ENCODE peak calls at places on chromosome 21, in five cellular contexts. Y, C, S, O and P are unnamed samples.

GRCh38 chr21:33760641-33761103 is 118.4 kb downstream of the ITSN1 start:
- DNase-seq in O (peak), C (no peak), S (peak), Y (no peak), P (no peak)

GRCh38 chr21:43269461-43269860 is 100.7 kb downstream of the CRYAA start:
- DNase-seq in Y (no peak), S (no peak), O (no peak), C (no peak), P (no peak)

GRCh38 chr21:25700741-25701140 is 34.0 kb downstream of the ATP5PF start:
- DNase-seq in Y (no peak), S (no peak), O (no peak), C (no peak), P (no peak)

GRCh38 chr21:42937960-42938580 is 12.6 kb upstream of the ERVH48-1 start:
- DNase-seq in C (no peak), Y (no peak), S (no peak), O (no peak), P (no peak)

GRCh38 chr21:42061195-42061865 is 9.8 kb upstream of the UMODL1 start:
- DNase-seq in S (no peak), C (no peak), O (no peak), Y (no peak), P (no peak)

GRCh38 chr21:34986561-34987533 is 62.3 kb downstream of the RUNX1 start:
- DNase-seq in Y (peak), O (peak), S (peak), C (peak), P (no peak)

GRCh38 chr21:45550552-45551210 is 8.4 kb upstream of the SLC19A1 start:
- DNase-seq in S (no peak), O (no peak), Y (no peak), C (no peak), P (no peak)

GRCh38 chr21:33976082-33976979 is 60.7 kb upstream of the ATP5PO start:
- DNase-seq in Y (no peak), C (no peak), O (peak), S (peak), P (peak)

GRCh38 chr21:29939859-29940245 is at the start of gene GRIK1:
- DNase-seq in Y (no peak), O (no peak), C (peak), S (no peak), P (peak)

GRCh38 chr21:26809745-26810144 is 35.5 kb downstream of the ADAMTS1 start:
- DNase-seq in Y (no peak), C (no peak), O (no peak), S (no peak), P (no peak)

GRCh38 chr21:44579833-44580144 is 615 bp downstream of the KRTAP10-5 start:
- DNase-seq in Y (no peak), C (no peak), S (no peak), O (no peak), P (peak)

GRCh38 chr21:38838598-38839369 is 33.1 kb downstream of the ETS2 start:
- DNase-seq in S (no peak), O (no peak), Y (no peak), C (no peak), P (no peak)

GRCh38 chr21:25790122-25790951 is 55.6 kb downstream of the GABPA start:
- DNase-seq in O (peak), Y (no peak), S (peak), C (peak), P (no peak)

GRCh38 chr21:45302082-45303061 is 14.7 kb upstream of the POFUT2 start:
- DNase-seq in O (no peak), S (no peak), Y (no peak), C (no peak), P (no peak)

GRCh38 chr21:27269646-27270045 is 302.8 kb upstream of the ADAMTS5 start:
- DNase-seq in O (peak), S (peak), C (no peak), Y (no peak), P (no peak)

GRCh38 chr21:18614327-18614726 is 210.7 kb upstream of the TMPRSS15 start:
- DNase-seq in O (no peak), Y (no peak), S (no peak), C (no peak), P (no peak)

GRCh38 chr21:43188181-43188580 is 19.4 kb downstream of the CRYAA start:
- DNase-seq in C (no peak), S (no peak), O (no peak), Y (no peak), P (peak)